ENCODE peak calls at places on chromosome 20, in eight cellular contexts. One of them, this sample, is unnamed.

GRCh38 chr20:22909436-22909835 is 125.7 kb upstream of the SSTR4 start:
- DNase-seq in cardiac muscle cell: no peak
- DNase-seq in HFFc6: no peak
- DNase-seq in heart left ventricle: no peak
- DNase-seq in neural crest cell: no peak
- DNase-seq in H9: no peak
- DNase-seq in ovary: no peak
- DNase-seq in CD8-positive, alpha-beta T cell: no peak
- DNase-seq in this sample: no peak

GRCh38 chr20:59412251-59412650 is 111.8 kb downstream of the EDN3 start:
- DNase-seq in H9: no peak
- DNase-seq in heart left ventricle: no peak
- DNase-seq in CD8-positive, alpha-beta T cell: no peak
- DNase-seq in cardiac muscle cell: no peak
- DNase-seq in HFFc6: no peak
- DNase-seq in neural crest cell: no peak
- DNase-seq in ovary: no peak
- DNase-seq in this sample: no peak

GRCh38 chr20:63065911-63066310 is 59.1 kb upstream of the BHLHE23 start:
- DNase-seq in ovary: no peak
- DNase-seq in neural crest cell: no peak
- DNase-seq in cardiac muscle cell: no peak
- DNase-seq in HFFc6: no peak
- DNase-seq in heart left ventricle: no peak
- DNase-seq in CD8-positive, alpha-beta T cell: no peak
- DNase-seq in H9: no peak
- DNase-seq in this sample: no peak

GRCh38 chr20:63968928-63969760 is 586 bp downstream of the ZNF512B start:
- DNase-seq in H9: peak
- DNase-seq in cardiac muscle cell: no peak
- DNase-seq in heart left ventricle: peak
- DNase-seq in HFFc6: no peak
- DNase-seq in ovary: peak
- DNase-seq in neural crest cell: no peak
- DNase-seq in CD8-positive, alpha-beta T cell: no peak
- DNase-seq in this sample: no peak

GRCh38 chr20:63633732-63634131 is 6.8 kb upstream of the GMEB2 start:
- DNase-seq in cardiac muscle cell: no peak
- DNase-seq in neural crest cell: no peak
- DNase-seq in HFFc6: no peak
- DNase-seq in heart left ventricle: no peak
- DNase-seq in ovary: no peak
- DNase-seq in CD8-positive, alpha-beta T cell: no peak
- DNase-seq in H9: no peak
- DNase-seq in this sample: no peak

GRCh38 chr20:59802471-59803221 is 130.8 kb downstream of the SYCP2 start:
- DNase-seq in H9: peak
- DNase-seq in HFFc6: no peak
- DNase-seq in heart left ventricle: no peak
- DNase-seq in ovary: no peak
- DNase-seq in neural crest cell: no peak
- DNase-seq in cardiac muscle cell: no peak
- DNase-seq in CD8-positive, alpha-beta T cell: no peak
- DNase-seq in this sample: no peak

GRCh38 chr20:5316188-5317158 is at the start of gene PROKR2:
- DNase-seq in H9: peak
- DNase-seq in cardiac muscle cell: peak
- DNase-seq in heart left ventricle: no peak
- DNase-seq in CD8-positive, alpha-beta T cell: no peak
- DNase-seq in HFFc6: no peak
- DNase-seq in ovary: no peak
- DNase-seq in neural crest cell: peak
- DNase-seq in this sample: no peak

GRCh38 chr20:38726849-38727601 is 2.7 kb downstream of the SLC32A1 start:
- DNase-seq in ovary: no peak
- DNase-seq in heart left ventricle: no peak
- DNase-seq in cardiac muscle cell: peak
- DNase-seq in CD8-positive, alpha-beta T cell: no peak
- DNase-seq in H9: peak
- DNase-seq in HFFc6: no peak
- DNase-seq in neural crest cell: peak
- DNase-seq in this sample: no peak

GRCh38 chr20:32893263-32893877 is 34.6 kb downstream of the EFCAB8 start:
- DNase-seq in HFFc6: no peak
- DNase-seq in CD8-positive, alpha-beta T cell: no peak
- DNase-seq in H9: no peak
- DNase-seq in heart left ventricle: no peak
- DNase-seq in neural crest cell: no peak
- DNase-seq in cardiac muscle cell: no peak
- DNase-seq in ovary: no peak
- DNase-seq in this sample: no peak

GRCh38 chr20:32891491-32891890 is 32.8 kb downstream of the EFCAB8 start:
- DNase-seq in H9: no peak
- DNase-seq in cardiac muscle cell: no peak
- DNase-seq in CD8-positive, alpha-beta T cell: no peak
- DNase-seq in ovary: no peak
- DNase-seq in neural crest cell: no peak
- DNase-seq in heart left ventricle: no peak
- DNase-seq in HFFc6: no peak
- DNase-seq in this sample: no peak

GRCh38 chr20:32894711-32895355 is 36.1 kb downstream of the EFCAB8 start:
- DNase-seq in CD8-positive, alpha-beta T cell: no peak
- DNase-seq in HFFc6: no peak
- DNase-seq in neural crest cell: no peak
- DNase-seq in cardiac muscle cell: no peak
- DNase-seq in ovary: no peak
- DNase-seq in H9: no peak
- DNase-seq in heart left ventricle: no peak
- DNase-seq in this sample: no peak

GRCh38 chr20:32891926-32892660 is 33.4 kb downstream of the EFCAB8 start:
- DNase-seq in HFFc6: no peak
- DNase-seq in ovary: no peak
- DNase-seq in heart left ventricle: no peak
- DNase-seq in neural crest cell: no peak
- DNase-seq in CD8-positive, alpha-beta T cell: no peak
- DNase-seq in H9: no peak
- DNase-seq in cardiac muscle cell: no peak
- DNase-seq in this sample: no peak

DNA sequence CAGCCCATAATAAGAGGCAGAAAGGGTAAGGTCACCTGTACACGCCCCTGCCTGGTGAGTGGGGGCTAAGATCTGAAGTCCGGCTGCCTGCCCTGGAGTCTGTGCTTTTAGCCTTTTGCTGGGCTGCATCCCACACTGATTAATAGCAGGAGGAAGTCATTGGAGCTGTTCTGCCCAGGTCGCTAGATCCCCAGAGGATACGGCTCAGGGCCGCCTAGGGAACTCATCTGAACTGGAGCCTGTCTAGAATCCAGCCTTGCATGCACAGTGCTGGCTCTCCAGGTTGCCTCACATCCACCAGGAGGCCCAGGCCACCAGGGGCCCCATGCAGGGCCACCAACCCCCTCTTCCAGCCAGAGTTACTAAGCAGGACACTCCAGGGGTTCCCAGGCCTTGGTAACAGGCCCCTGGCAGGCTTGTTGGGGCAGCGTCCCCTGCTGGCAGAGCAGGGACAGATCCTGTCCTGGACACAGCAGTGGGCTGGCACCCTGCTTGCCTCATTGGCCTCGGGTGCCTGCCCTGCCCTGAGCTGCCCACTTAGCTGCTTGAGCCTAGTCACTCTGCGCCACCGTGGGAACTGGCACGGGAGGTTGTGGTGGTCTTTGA is 35.3 kb downstream of the EFCAB8 start:
- DNase-seq in heart left ventricle: no peak
- DNase-seq in neural crest cell: peak
- DNase-seq in cardiac muscle cell: peak
- DNase-seq in ovary: no peak
- DNase-seq in H9: peak
- DNase-seq in HFFc6: peak
- DNase-seq in CD8-positive, alpha-beta T cell: no peak
- DNase-seq in this sample: no peak
- TF ChIP-seq CTCF in heart left ventricle: peak
- TF ChIP-seq CTCF in neural crest cell: peak
- TF ChIP-seq CTCF in cardiac muscle cell: peak
- TF ChIP-seq CTCF in ovary: no peak
- TF ChIP-seq CTCF in H9: peak
- TF ChIP-seq CTCF in HFFc6: peak
- TF ChIP-seq CTCF in CD8-positive, alpha-beta T cell: no peak
- TF ChIP-seq CTCF in this sample: peak

GRCh38 chr20:37341632-37342031 is 4.3 kb upstream of the SRC start:
- DNase-seq in heart left ventricle: no peak
- DNase-seq in CD8-positive, alpha-beta T cell: no peak
- DNase-seq in ovary: peak
- DNase-seq in cardiac muscle cell: no peak
- DNase-seq in neural crest cell: no peak
- DNase-seq in H9: peak
- DNase-seq in HFFc6: no peak
- DNase-seq in this sample: no peak

GRCh38 chr20:37343994-37344355 is 2.0 kb upstream of the SRC start:
- DNase-seq in CD8-positive, alpha-beta T cell: no peak
- DNase-seq in HFFc6: no peak
- DNase-seq in ovary: no peak
- DNase-seq in heart left ventricle: no peak
- DNase-seq in neural crest cell: no peak
- DNase-seq in H9: no peak
- DNase-seq in cardiac muscle cell: no peak
- DNase-seq in this sample: no peak

GRCh38 chr20:37343212-37343993 is 2.5 kb upstream of the SRC start:
- DNase-seq in ovary: peak
- DNase-seq in CD8-positive, alpha-beta T cell: no peak
- DNase-seq in heart left ventricle: no peak
- DNase-seq in cardiac muscle cell: no peak
- DNase-seq in H9: no peak
- DNase-seq in HFFc6: no peak
- DNase-seq in neural crest cell: no peak
- DNase-seq in this sample: no peak

GRCh38 chr20:37340998-37341397 is 4.9 kb upstream of the SRC start:
- DNase-seq in neural crest cell: no peak
- DNase-seq in H9: no peak
- DNase-seq in ovary: no peak
- DNase-seq in CD8-positive, alpha-beta T cell: no peak
- DNase-seq in HFFc6: no peak
- DNase-seq in heart left ventricle: no peak
- DNase-seq in cardiac muscle cell: no peak
- DNase-seq in this sample: no peak

DNA sequence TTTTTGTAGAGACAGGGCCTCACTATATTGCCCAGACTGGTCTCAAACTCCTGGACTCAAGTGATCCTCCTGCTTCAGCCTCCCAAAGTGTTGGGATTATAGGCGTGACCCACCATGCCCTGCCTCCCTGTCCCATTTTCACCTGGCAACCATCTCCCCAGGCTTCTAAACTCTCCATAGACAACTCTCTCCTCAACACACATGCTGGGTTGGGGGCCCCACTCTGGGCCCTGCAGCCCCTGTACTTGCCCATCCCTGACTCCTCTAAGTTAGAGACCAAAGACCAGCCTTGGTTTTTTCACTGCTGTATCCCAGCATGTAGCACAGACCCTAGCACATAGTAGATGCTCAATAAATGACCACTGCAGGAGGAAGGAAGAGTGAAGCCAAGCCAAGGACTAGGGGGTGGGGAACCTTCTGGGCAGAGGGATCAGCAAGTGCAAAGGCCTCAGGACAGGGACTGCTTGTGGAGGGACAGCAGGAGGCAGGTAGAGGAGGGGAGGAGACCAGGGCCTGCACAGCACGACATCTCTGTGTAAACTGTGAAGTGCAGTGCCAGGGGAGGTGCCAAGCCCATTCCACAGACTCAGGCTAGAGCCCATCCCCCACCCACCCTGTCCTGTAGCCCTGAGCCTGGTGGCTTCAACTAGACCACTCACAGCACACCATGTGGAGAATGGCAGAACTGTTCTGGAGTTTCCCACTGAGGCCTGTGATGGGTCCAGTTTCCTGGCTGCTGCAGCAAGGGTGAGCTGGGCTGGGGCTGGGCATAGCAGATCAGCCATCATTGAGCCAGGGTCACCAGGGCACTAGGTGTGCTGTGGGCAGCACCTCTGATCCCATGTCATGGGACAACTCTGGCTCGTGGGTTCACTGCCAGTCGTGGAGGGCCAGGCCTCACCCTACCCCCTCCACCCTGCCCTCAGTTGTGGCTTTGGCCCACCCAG is 3.4 kb upstream of the SRC start:
- DNase-seq in H9: peak
- DNase-seq in HFFc6: no peak
- DNase-seq in cardiac muscle cell: peak
- DNase-seq in CD8-positive, alpha-beta T cell: no peak
- DNase-seq in neural crest cell: no peak
- DNase-seq in heart left ventricle: no peak
- DNase-seq in ovary: peak
- DNase-seq in this sample: no peak
- TF ChIP-seq CTCF in H9: peak
- TF ChIP-seq CTCF in HFFc6: peak
- TF ChIP-seq CTCF in cardiac muscle cell: no peak
- TF ChIP-seq CTCF in CD8-positive, alpha-beta T cell: no peak
- TF ChIP-seq CTCF in neural crest cell: no peak
- TF ChIP-seq CTCF in heart left ventricle: no peak
- TF ChIP-seq CTCF in ovary: no peak
- TF ChIP-seq CTCF in this sample: no peak

GRCh38 chr20:11176431-11176830 is 502.6 kb upstream of the JAG1 start:
- DNase-seq in ovary: no peak
- DNase-seq in HFFc6: no peak
- DNase-seq in cardiac muscle cell: no peak
- DNase-seq in CD8-positive, alpha-beta T cell: no peak
- DNase-seq in neural crest cell: no peak
- DNase-seq in H9: no peak
- DNase-seq in heart left ventricle: no peak
- DNase-seq in this sample: no peak

GRCh38 chr20:11182715-11183114 is 508.9 kb upstream of the JAG1 start:
- DNase-seq in CD8-positive, alpha-beta T cell: no peak
- DNase-seq in HFFc6: no peak
- DNase-seq in cardiac muscle cell: peak
- DNase-seq in H9: no peak
- DNase-seq in heart left ventricle: no peak
- DNase-seq in ovary: no peak
- DNase-seq in neural crest cell: no peak
- DNase-seq in this sample: no peak

GRCh38 chr20:11180186-11180585 is 506.4 kb upstream of the JAG1 start:
- DNase-seq in neural crest cell: no peak
- DNase-seq in H9: no peak
- DNase-seq in heart left ventricle: no peak
- DNase-seq in CD8-positive, alpha-beta T cell: no peak
- DNase-seq in ovary: no peak
- DNase-seq in cardiac muscle cell: no peak
- DNase-seq in HFFc6: no peak
- DNase-seq in this sample: no peak

GRCh38 chr20:11181964-11182363 is 508.2 kb upstream of the JAG1 start:
- DNase-seq in heart left ventricle: no peak
- DNase-seq in ovary: no peak
- DNase-seq in H9: no peak
- DNase-seq in HFFc6: no peak
- DNase-seq in cardiac muscle cell: no peak
- DNase-seq in CD8-positive, alpha-beta T cell: no peak
- DNase-seq in neural crest cell: no peak
- DNase-seq in this sample: no peak

GRCh38 chr20:11178946-11179654 is 505.3 kb upstream of the JAG1 start:
- DNase-seq in neural crest cell: no peak
- DNase-seq in CD8-positive, alpha-beta T cell: no peak
- DNase-seq in HFFc6: peak
- DNase-seq in cardiac muscle cell: peak
- DNase-seq in heart left ventricle: no peak
- DNase-seq in ovary: no peak
- DNase-seq in H9: no peak
- DNase-seq in this sample: peak
- TF ChIP-seq CTCF in neural crest cell: peak
- TF ChIP-seq CTCF in CD8-positive, alpha-beta T cell: no peak
- TF ChIP-seq CTCF in HFFc6: peak
- TF ChIP-seq CTCF in cardiac muscle cell: no peak
- TF ChIP-seq CTCF in heart left ventricle: no peak
- TF ChIP-seq CTCF in ovary: no peak
- TF ChIP-seq CTCF in H9: no peak
- TF ChIP-seq CTCF in this sample: no peak

DNA sequence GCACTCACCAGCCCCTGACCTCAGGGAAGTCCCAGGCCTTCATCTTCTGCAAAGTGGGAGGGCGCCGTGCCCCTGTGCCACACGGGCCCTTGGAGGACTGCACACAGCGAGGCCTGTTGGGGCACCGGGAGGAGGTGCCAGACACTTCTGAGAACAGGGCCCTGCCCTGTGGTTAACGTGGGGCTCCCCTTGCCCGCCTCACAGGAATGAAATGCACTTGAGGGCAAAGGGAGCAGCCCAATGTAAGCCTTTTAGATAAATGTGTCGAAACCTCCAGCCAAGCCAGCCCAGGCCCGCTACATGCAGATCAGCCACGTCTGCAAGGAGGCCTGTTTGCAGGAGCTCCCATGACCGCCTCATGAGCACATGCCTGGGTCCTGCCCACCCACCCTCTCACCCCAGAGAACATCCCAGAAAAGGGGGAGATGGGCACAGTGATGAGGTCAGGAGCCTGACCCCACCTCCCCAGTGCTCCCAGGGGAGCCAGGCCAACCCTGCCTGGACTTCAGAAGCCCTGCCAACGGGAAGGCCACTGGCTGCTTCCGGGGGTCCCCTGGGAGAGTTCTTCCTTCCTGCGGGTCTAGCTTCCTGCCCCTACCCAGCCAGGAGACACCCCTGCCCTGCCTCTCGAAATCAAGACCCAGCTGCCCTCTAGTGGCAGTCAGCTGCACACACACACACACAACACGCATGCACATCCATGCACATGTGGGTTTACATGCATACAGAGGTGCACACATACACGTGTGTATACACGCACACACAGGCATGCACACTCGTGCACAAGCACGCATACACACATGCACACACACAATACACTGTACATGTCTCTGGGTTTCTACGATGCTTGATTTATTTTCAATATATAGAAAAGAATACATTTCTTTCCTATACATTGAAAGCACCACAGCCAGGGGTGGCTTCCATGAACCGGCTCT is 178.7 kb downstream of the TAF4 start:
- DNase-seq in heart left ventricle: no peak
- DNase-seq in HFFc6: peak
- DNase-seq in neural crest cell: peak
- DNase-seq in ovary: peak
- DNase-seq in CD8-positive, alpha-beta T cell: no peak
- DNase-seq in cardiac muscle cell: peak
- DNase-seq in H9: peak
- DNase-seq in this sample: peak
- TF ChIP-seq CTCF in heart left ventricle: peak
- TF ChIP-seq CTCF in HFFc6: peak
- TF ChIP-seq CTCF in neural crest cell: peak
- TF ChIP-seq CTCF in ovary: peak
- TF ChIP-seq CTCF in CD8-positive, alpha-beta T cell: peak
- TF ChIP-seq CTCF in cardiac muscle cell: peak
- TF ChIP-seq CTCF in H9: peak
- TF ChIP-seq CTCF in this sample: peak